ENCODE peak calls at places on chromosomes 4 and X, in four cellular contexts. Y, A, H and I are unnamed samples.

GRCh38 chr4:153152453-153153338 is 51.5 kb upstream of the TRIM2 start:
- DNase-seq in Y (peak; percentile 31), A (no peak), H (peak; percentile 48), I (peak; percentile 83)

GRCh38 chrX:7889680-7890079 is 37.5 kb downstream of the PNPLA4 start:
- DNase-seq in Y (no peak), A (no peak), H (peak; percentile 46), I (no peak)

GRCh38 chr4:27145556-27145955 is 284.9 kb downstream of the STIM2 start:
- DNase-seq in Y (no peak), A (no peak), H (no peak), I (no peak)

GRCh38 chrX:38516196-38516595 is 45.1 kb upstream of the TSPAN7 start:
- DNase-seq in Y (no peak), A (no peak), H (no peak), I (no peak)

GRCh38 chrX:13001097-13001496 is 26.2 kb downstream of the TMSB4X start:
- DNase-seq in Y (no peak), A (no peak), H (no peak), I (no peak)

GRCh38 chr4:77449162-77449561 is 156.5 kb upstream of the CXCL13 start:
- DNase-seq in Y (no peak), A (no peak), H (no peak), I (no peak)

GRCh38 chr4:55921093-55921492 is 27.7 kb upstream of the CEP135 start:
- DNase-seq in Y (no peak), A (no peak), H (no peak), I (no peak)

GRCh38 chr4:10664408-10664807 is 20.2 kb downstream of the CLNK start:
- DNase-seq in Y (no peak), A (no peak), H (peak; percentile 93), I (no peak)

GRCh38 chr4:145076473-145076855 is 21.5 kb downstream of the ANAPC10 start:
- DNase-seq in Y (no peak), A (no peak), H (no peak), I (no peak)

GRCh38 chr4:8594097-8595038 is 1.8 kb downstream of the CPZ start:
- DNase-seq in Y (no peak), A (peak; percentile 65), H (peak; percentile 79), I (no peak)

GRCh38 chr4:125317526-125317880 is 2.7 kb downstream of the FAT4 start:
- DNase-seq in Y (no peak), A (no peak), H (peak; percentile 60), I (no peak)

GRCh38 chr4:38150021-38150671 is 189.9 kb downstream of the PTTG2 start:
- DNase-seq in Y (no peak), A (no peak), H (peak; percentile 88), I (no peak)

GRCh38 chrX:39247536-39247935 is 446.3 kb downstream of the MID1IP1 start:
- DNase-seq in Y (no peak), A (no peak), H (no peak), I (no peak)

GRCh38 chr4:67531349-67531748 is 14.0 kb downstream of the CENPC start:
- DNase-seq in Y (no peak), A (no peak), H (no peak), I (no peak)

GRCh38 chr4:38983756-38984647 is 48.2 kb downstream of the TMEM156 start:
- DNase-seq in Y (no peak), A (no peak), H (peak; percentile 50), I (no peak)

GRCh38 chrX:115940888-115941332 is 229.6 kb upstream of the AGTR2 start:
- DNase-seq in Y (no peak), A (peak; percentile 84), H (peak; percentile 19), I (peak; percentile 75)

GRCh38 chr4:8033776-8034528 is 94.3 kb upstream of the AFAP1 start:
- DNase-seq in Y (no peak), A (no peak), H (no peak), I (no peak)